ENCODE peak calls at places on chromosomes 12 and 14, in five cellular contexts. T is CD8-positive, alpha-beta T cell; D is NCI-H2081; X is mucosa of gallbladder; M is NCI-H1092. S is an unnamed sample.

GRCh38 chr12:118682656-118683055 is 298.7 kb upstream of the SRRM4 start:
- DNase-seq in M (no peak), D (no peak), X (no peak), T (no peak), S (no peak)

GRCh38 chr14:41570415-41571155 is 36.1 kb upstream of the LRFN5 start:
- DNase-seq in M (peak; percentile 8), D (peak; percentile 2), T (no peak), X (no peak), S (peak; percentile 28)

GRCh38 chr12:92360543-92360942 is 214.9 kb upstream of the BTG1 start:
- DNase-seq in X (no peak), T (no peak), M (no peak), D (no peak), S (no peak)

GRCh38 chr12:33322519-33322918 is 117.1 kb downstream of the SYT10 start:
- DNase-seq in X (no peak), M (no peak), D (no peak), T (no peak), S (peak; percentile 6)

GRCh38 chr12:905273-906076 is 44.0 kb downstream of the RAD52 start:
- DNase-seq in M (no peak), T (no peak), X (no peak), D (no peak), S (no peak)

GRCh38 chr12:14849664-14850063 is 6.3 kb upstream of the ART4 start:
- DNase-seq in X (no peak), T (no peak), M (no peak), D (no peak), S (no peak)

GRCh38 chr12:57096099-57096572 is 7.2 kb downstream of the NAB2 start:
- DNase-seq in M (no peak), T (no peak), D (no peak), X (no peak), S (no peak)

GRCh38 chr14:54487771-54488170 is 1.0 kb downstream of the GMFB start:
- DNase-seq in T (no peak), M (no peak), D (no peak), X (no peak), S (no peak)

GRCh38 chr12:27382924-27383323 is 50.3 kb downstream of the BMAL2 start:
- DNase-seq in M (no peak), T (no peak), D (no peak), X (no peak), S (no peak)

GRCh38 chr12:111034911-111035577 is 114.7 kb upstream of the MYL2 start:
- DNase-seq in X (no peak), D (no peak), M (no peak), T (no peak), S (no peak)

GRCh38 chr12:112979281-112979680 is 962 bp downstream of the OAS2 start:
- DNase-seq in D (no peak), M (no peak), X (no peak), T (peak; percentile 54), S (no peak)

GRCh38 chr12:40726366-40726765 is 34.1 kb downstream of the CNTN1 start:
- DNase-seq in M (no peak), T (no peak), D (no peak), X (no peak), S (no peak)

GRCh38 chr14:29529418-29529817 is 398.2 kb downstream of the PRKD1 start:
- DNase-seq in M (peak; percentile 17), D (peak; percentile 2), X (no peak), T (no peak), S (peak; percentile 28)

GRCh38 chr12:26274441-26275312 is 79.3 kb downstream of the SSPN start:
- DNase-seq in T (no peak), X (peak; percentile 91), D (no peak), M (no peak), S (no peak)

GRCh38 chr14:24670594-24670993 is 36.6 kb upstream of the GZMB start:
- DNase-seq in X (no peak), T (no peak), D (no peak), M (no peak), S (no peak)

S was measured in COR-L47.